ENCODE peak calls at places on chromosomes 12 and 14, in four cellular contexts. One of them, this sample, is unnamed.
A peak's percentile ranks its signal among the peaks of the same experiment; 100 is the strongest.

GRCh38 chr14:105629886-105630215 is 103.5 kb downstream of the TMEM121 start:
- DNase-seq in hypothalamus: no peak
- DNase-seq in sigmoid colon: no peak
- DNase-seq in sciatic nerve: no peak
- DNase-seq in this sample: no peak

GRCh38 chr14:55136241-55136640 is 7.2 kb downstream of the LGALS3 start:
- DNase-seq in hypothalamus: no peak
- DNase-seq in sigmoid colon: no peak
- DNase-seq in sciatic nerve: no peak
- DNase-seq in this sample: no peak

GRCh38 chr12:106704081-106704480 is 70.4 kb upstream of the RIC8B start:
- DNase-seq in hypothalamus: no peak
- DNase-seq in sigmoid colon: no peak
- DNase-seq in sciatic nerve: no peak
- DNase-seq in this sample: no peak

GRCh38 chr12:3323002-3323685 is 167.9 kb upstream of the PRMT8 start:
- DNase-seq in hypothalamus: no peak
- DNase-seq in sigmoid colon: no peak
- DNase-seq in sciatic nerve: no peak
- DNase-seq in this sample: no peak

GRCh38 chr14:101708853-101709532 is 52.5 kb upstream of the PPP2R5C start:
- DNase-seq in hypothalamus: no peak
- DNase-seq in sigmoid colon: no peak
- DNase-seq in sciatic nerve: peak; percentile 44
- DNase-seq in this sample: no peak

GRCh38 chr14:100988956-100989355 is 85.4 kb upstream of the RTL1 start:
- DNase-seq in hypothalamus: no peak
- DNase-seq in sigmoid colon: no peak
- DNase-seq in sciatic nerve: no peak
- DNase-seq in this sample: no peak

GRCh38 chr14:53929871-53930685 is 26.5 kb downstream of the BMP4 start:
- DNase-seq in hypothalamus: no peak
- DNase-seq in sigmoid colon: no peak
- DNase-seq in sciatic nerve: no peak
- DNase-seq in this sample: no peak

GRCh38 chr12:50401383-50402155 is 884 bp downstream of the LARP4 start:
- DNase-seq in hypothalamus: no peak
- DNase-seq in sigmoid colon: peak; percentile 67
- DNase-seq in sciatic nerve: no peak
- DNase-seq in this sample: no peak

This sample was measured in anterior cingulate cortex.